ENCODE peak calls at places on chromosomes 5 and 9, in nine cellular contexts. One of them, this sample, is unnamed.

GRCh38 chr5:134541736-134542376 is 16.4 kb downstream of the JADE2 start:
- DNase-seq in Ammon's horn: no peak
- DNase-seq in CD4-positive, alpha-beta memory T cell: no peak
- DNase-seq in NT2/D1: no peak
- DNase-seq in cardiac fibroblast: peak; percentile 52
- DNase-seq in natural killer cell: no peak
- DNase-seq in activated CD8-positive, alpha-beta memory T cell treated with anti-CD3 and anti-CD28 coated beads for 4 hours: no peak
- DNase-seq in left colon: peak; percentile 53
- DNase-seq in astrocyte of the spinal cord: peak; percentile 46
- DNase-seq in this sample: no peak

GRCh38 chr5:134491841-134492442 is 33.5 kb upstream of the JADE2 start:
- DNase-seq in NT2/D1: no peak
- DNase-seq in left colon: no peak
- DNase-seq in activated CD8-positive, alpha-beta memory T cell treated with anti-CD3 and anti-CD28 coated beads for 4 hours: no peak
- DNase-seq in Ammon's horn: no peak
- DNase-seq in CD4-positive, alpha-beta memory T cell: no peak
- DNase-seq in cardiac fibroblast: no peak
- DNase-seq in natural killer cell: no peak
- DNase-seq in astrocyte of the spinal cord: no peak
- DNase-seq in this sample: no peak

GRCh38 chr5:145811834-145812625 is 23.1 kb downstream of the PRELID2 start:
- DNase-seq in left colon: no peak
- DNase-seq in activated CD8-positive, alpha-beta memory T cell treated with anti-CD3 and anti-CD28 coated beads for 4 hours: no peak
- DNase-seq in Ammon's horn: peak; percentile 78
- DNase-seq in natural killer cell: no peak
- DNase-seq in cardiac fibroblast: peak; percentile 81
- DNase-seq in astrocyte of the spinal cord: peak; percentile 54
- DNase-seq in CD4-positive, alpha-beta memory T cell: no peak
- DNase-seq in NT2/D1: no peak
- DNase-seq in this sample: peak; percentile 42

GRCh38 chr9:106324596-106325280 is 538.2 kb upstream of the ZNF462 start:
- DNase-seq in natural killer cell: no peak
- DNase-seq in Ammon's horn: peak; percentile 39
- DNase-seq in left colon: no peak
- DNase-seq in astrocyte of the spinal cord: peak; percentile 3
- DNase-seq in cardiac fibroblast: no peak
- DNase-seq in NT2/D1: no peak
- DNase-seq in activated CD8-positive, alpha-beta memory T cell treated with anti-CD3 and anti-CD28 coated beads for 4 hours: no peak
- DNase-seq in CD4-positive, alpha-beta memory T cell: no peak
- DNase-seq in this sample: peak; percentile 36

GRCh38 chr5:95382843-95383242 is 8.3 kb upstream of the FAM81B start:
- DNase-seq in left colon: no peak
- DNase-seq in Ammon's horn: no peak
- DNase-seq in natural killer cell: no peak
- DNase-seq in CD4-positive, alpha-beta memory T cell: no peak
- DNase-seq in cardiac fibroblast: no peak
- DNase-seq in activated CD8-positive, alpha-beta memory T cell treated with anti-CD3 and anti-CD28 coated beads for 4 hours: no peak
- DNase-seq in astrocyte of the spinal cord: no peak
- DNase-seq in NT2/D1: no peak
- DNase-seq in this sample: no peak

GRCh38 chr9:9212963-9213362 is 1399.8 kb downstream of the PTPRD start:
- DNase-seq in cardiac fibroblast: no peak
- DNase-seq in astrocyte of the spinal cord: no peak
- DNase-seq in natural killer cell: no peak
- DNase-seq in CD4-positive, alpha-beta memory T cell: no peak
- DNase-seq in Ammon's horn: no peak
- DNase-seq in activated CD8-positive, alpha-beta memory T cell treated with anti-CD3 and anti-CD28 coated beads for 4 hours: no peak
- DNase-seq in NT2/D1: no peak
- DNase-seq in left colon: no peak
- DNase-seq in this sample: no peak

GRCh38 chr5:120624021-120624563 is 160.0 kb downstream of the PRR16 start:
- DNase-seq in left colon: no peak
- DNase-seq in cardiac fibroblast: peak; percentile 80
- DNase-seq in astrocyte of the spinal cord: peak; percentile 61
- DNase-seq in CD4-positive, alpha-beta memory T cell: no peak
- DNase-seq in Ammon's horn: no peak
- DNase-seq in NT2/D1: no peak
- DNase-seq in activated CD8-positive, alpha-beta memory T cell treated with anti-CD3 and anti-CD28 coated beads for 4 hours: no peak
- DNase-seq in natural killer cell: no peak
- DNase-seq in this sample: no peak

GRCh38 chr9:36862206-36863145 is 171.6 kb downstream of the PAX5 start:
- DNase-seq in NT2/D1: peak; percentile 43
- DNase-seq in astrocyte of the spinal cord: peak; percentile 27
- DNase-seq in left colon: peak; percentile 61
- DNase-seq in cardiac fibroblast: peak; percentile 50
- DNase-seq in activated CD8-positive, alpha-beta memory T cell treated with anti-CD3 and anti-CD28 coated beads for 4 hours: no peak
- DNase-seq in CD4-positive, alpha-beta memory T cell: no peak
- DNase-seq in natural killer cell: no peak
- DNase-seq in Ammon's horn: peak; percentile 54
- DNase-seq in this sample: peak; percentile 47

GRCh38 chr5:106267256-106267655 is 1403.5 kb downstream of the EFNA5 start:
- DNase-seq in CD4-positive, alpha-beta memory T cell: no peak
- DNase-seq in Ammon's horn: no peak
- DNase-seq in cardiac fibroblast: no peak
- DNase-seq in natural killer cell: no peak
- DNase-seq in astrocyte of the spinal cord: no peak
- DNase-seq in NT2/D1: no peak
- DNase-seq in activated CD8-positive, alpha-beta memory T cell treated with anti-CD3 and anti-CD28 coated beads for 4 hours: no peak
- DNase-seq in left colon: no peak
- DNase-seq in this sample: no peak

GRCh38 chr9:112755059-112755458 is 4.5 kb downstream of the SNX30 start:
- DNase-seq in NT2/D1: no peak
- DNase-seq in cardiac fibroblast: peak; percentile 18
- DNase-seq in natural killer cell: no peak
- DNase-seq in astrocyte of the spinal cord: no peak
- DNase-seq in Ammon's horn: no peak
- DNase-seq in CD4-positive, alpha-beta memory T cell: no peak
- DNase-seq in activated CD8-positive, alpha-beta memory T cell treated with anti-CD3 and anti-CD28 coated beads for 4 hours: no peak
- DNase-seq in left colon: peak; percentile 48
- DNase-seq in this sample: no peak

GRCh38 chr5:97422678-97423077 is 239.6 kb upstream of the RIOK2 start:
- DNase-seq in astrocyte of the spinal cord: no peak
- DNase-seq in CD4-positive, alpha-beta memory T cell: no peak
- DNase-seq in natural killer cell: no peak
- DNase-seq in left colon: no peak
- DNase-seq in cardiac fibroblast: no peak
- DNase-seq in Ammon's horn: no peak
- DNase-seq in activated CD8-positive, alpha-beta memory T cell treated with anti-CD3 and anti-CD28 coated beads for 4 hours: no peak
- DNase-seq in NT2/D1: no peak
- DNase-seq in this sample: no peak

GRCh38 chr9:89375181-89375760 is 57.0 kb downstream of the SECISBP2 start:
- DNase-seq in natural killer cell: no peak
- DNase-seq in NT2/D1: no peak
- DNase-seq in astrocyte of the spinal cord: no peak
- DNase-seq in CD4-positive, alpha-beta memory T cell: peak; percentile 31
- DNase-seq in left colon: peak; percentile 30
- DNase-seq in activated CD8-positive, alpha-beta memory T cell treated with anti-CD3 and anti-CD28 coated beads for 4 hours: no peak
- DNase-seq in cardiac fibroblast: no peak
- DNase-seq in Ammon's horn: no peak
- DNase-seq in this sample: no peak

GRCh38 chr5:119269061-119269579 is 86.7 kb upstream of the TNFAIP8 start:
- DNase-seq in CD4-positive, alpha-beta memory T cell: peak; percentile 53
- DNase-seq in cardiac fibroblast: peak; percentile 30
- DNase-seq in natural killer cell: no peak
- DNase-seq in astrocyte of the spinal cord: peak; percentile 34
- DNase-seq in NT2/D1: peak; percentile 15
- DNase-seq in left colon: peak; percentile 58
- DNase-seq in Ammon's horn: peak; percentile 24
- DNase-seq in activated CD8-positive, alpha-beta memory T cell treated with anti-CD3 and anti-CD28 coated beads for 4 hours: no peak
- DNase-seq in this sample: no peak

GRCh38 chr9:96183751-96184150 is 118.2 kb downstream of the HSD17B3 start:
- DNase-seq in Ammon's horn: no peak
- DNase-seq in cardiac fibroblast: no peak
- DNase-seq in NT2/D1: no peak
- DNase-seq in natural killer cell: no peak
- DNase-seq in CD4-positive, alpha-beta memory T cell: no peak
- DNase-seq in left colon: no peak
- DNase-seq in activated CD8-positive, alpha-beta memory T cell treated with anti-CD3 and anti-CD28 coated beads for 4 hours: no peak
- DNase-seq in astrocyte of the spinal cord: no peak
- DNase-seq in this sample: no peak

GRCh38 chr5:150409638-150410523 is 2.8 kb downstream of the CD74 start:
- DNase-seq in left colon: peak; percentile 69
- DNase-seq in astrocyte of the spinal cord: peak; percentile 83
- DNase-seq in Ammon's horn: peak; percentile 98
- DNase-seq in CD4-positive, alpha-beta memory T cell: peak; percentile 46
- DNase-seq in activated CD8-positive, alpha-beta memory T cell treated with anti-CD3 and anti-CD28 coated beads for 4 hours: no peak
- DNase-seq in cardiac fibroblast: peak; percentile 87
- DNase-seq in NT2/D1: peak; percentile 63
- DNase-seq in natural killer cell: no peak
- DNase-seq in this sample: peak; percentile 90

GRCh38 chr5:77369566-77369965 is 122.5 kb downstream of the WDR41 start:
- DNase-seq in Ammon's horn: no peak
- DNase-seq in activated CD8-positive, alpha-beta memory T cell treated with anti-CD3 and anti-CD28 coated beads for 4 hours: no peak
- DNase-seq in NT2/D1: no peak
- DNase-seq in natural killer cell: no peak
- DNase-seq in cardiac fibroblast: no peak
- DNase-seq in CD4-positive, alpha-beta memory T cell: no peak
- DNase-seq in left colon: no peak
- DNase-seq in astrocyte of the spinal cord: peak; percentile 43
- DNase-seq in this sample: no peak

GRCh38 chr5:133552925-133553525 is 59.3 kb downstream of the FSTL4 start:
- DNase-seq in astrocyte of the spinal cord: peak; percentile 36
- DNase-seq in left colon: peak; percentile 63
- DNase-seq in activated CD8-positive, alpha-beta memory T cell treated with anti-CD3 and anti-CD28 coated beads for 4 hours: no peak
- DNase-seq in NT2/D1: peak; percentile 40
- DNase-seq in Ammon's horn: peak; percentile 41
- DNase-seq in CD4-positive, alpha-beta memory T cell: peak; percentile 28
- DNase-seq in natural killer cell: peak; percentile 23
- DNase-seq in cardiac fibroblast: peak; percentile 54
- DNase-seq in this sample: no peak

GRCh38 chr5:20166496-20166895 is 178.5 kb upstream of the CDH18 start:
- DNase-seq in cardiac fibroblast: no peak
- DNase-seq in natural killer cell: no peak
- DNase-seq in activated CD8-positive, alpha-beta memory T cell treated with anti-CD3 and anti-CD28 coated beads for 4 hours: no peak
- DNase-seq in CD4-positive, alpha-beta memory T cell: no peak
- DNase-seq in Ammon's horn: no peak
- DNase-seq in astrocyte of the spinal cord: peak; percentile 10
- DNase-seq in NT2/D1: no peak
- DNase-seq in left colon: no peak
- DNase-seq in this sample: no peak

GRCh38 chr5:111548992-111549649 is 36.8 kb upstream of the STARD4 start:
- DNase-seq in activated CD8-positive, alpha-beta memory T cell treated with anti-CD3 and anti-CD28 coated beads for 4 hours: no peak
- DNase-seq in CD4-positive, alpha-beta memory T cell: no peak
- DNase-seq in left colon: no peak
- DNase-seq in natural killer cell: no peak
- DNase-seq in Ammon's horn: no peak
- DNase-seq in cardiac fibroblast: peak; percentile 11
- DNase-seq in astrocyte of the spinal cord: no peak
- DNase-seq in NT2/D1: no peak
- DNase-seq in this sample: no peak

GRCh38 chr9:125631391-125632085 is 75.5 kb downstream of the MAPKAP1 start:
- DNase-seq in astrocyte of the spinal cord: peak; percentile 67
- DNase-seq in activated CD8-positive, alpha-beta memory T cell treated with anti-CD3 and anti-CD28 coated beads for 4 hours: no peak
- DNase-seq in cardiac fibroblast: peak; percentile 74
- DNase-seq in CD4-positive, alpha-beta memory T cell: peak; percentile 16
- DNase-seq in Ammon's horn: peak; percentile 38
- DNase-seq in NT2/D1: no peak
- DNase-seq in natural killer cell: no peak
- DNase-seq in left colon: peak; percentile 19
- DNase-seq in this sample: peak; percentile 27

GRCh38 chr5:110177729-110178128 is 488.0 kb downstream of the MAN2A1 start:
- DNase-seq in natural killer cell: no peak
- DNase-seq in cardiac fibroblast: no peak
- DNase-seq in left colon: no peak
- DNase-seq in astrocyte of the spinal cord: no peak
- DNase-seq in CD4-positive, alpha-beta memory T cell: no peak
- DNase-seq in Ammon's horn: peak; percentile 11
- DNase-seq in activated CD8-positive, alpha-beta memory T cell treated with anti-CD3 and anti-CD28 coated beads for 4 hours: no peak
- DNase-seq in NT2/D1: no peak
- DNase-seq in this sample: no peak

GRCh38 chr5:28402590-28403301 is 1364.4 kb upstream of the CDH9 start:
- DNase-seq in astrocyte of the spinal cord: no peak
- DNase-seq in left colon: no peak
- DNase-seq in cardiac fibroblast: no peak
- DNase-seq in natural killer cell: no peak
- DNase-seq in CD4-positive, alpha-beta memory T cell: no peak
- DNase-seq in Ammon's horn: no peak
- DNase-seq in activated CD8-positive, alpha-beta memory T cell treated with anti-CD3 and anti-CD28 coated beads for 4 hours: no peak
- DNase-seq in NT2/D1: no peak
- DNase-seq in this sample: no peak

GRCh38 chr9:110842169-110842568 is 173.6 kb downstream of the MUSK start:
- DNase-seq in CD4-positive, alpha-beta memory T cell: no peak
- DNase-seq in natural killer cell: no peak
- DNase-seq in Ammon's horn: no peak
- DNase-seq in activated CD8-positive, alpha-beta memory T cell treated with anti-CD3 and anti-CD28 coated beads for 4 hours: no peak
- DNase-seq in astrocyte of the spinal cord: peak; percentile 32
- DNase-seq in NT2/D1: no peak
- DNase-seq in cardiac fibroblast: no peak
- DNase-seq in left colon: no peak
- DNase-seq in this sample: no peak

GRCh38 chr5:1219098-1219767 is 5.9 kb upstream of the SLC6A18 start:
- DNase-seq in Ammon's horn: no peak
- DNase-seq in astrocyte of the spinal cord: no peak
- DNase-seq in cardiac fibroblast: no peak
- DNase-seq in CD4-positive, alpha-beta memory T cell: no peak
- DNase-seq in natural killer cell: no peak
- DNase-seq in left colon: no peak
- DNase-seq in activated CD8-positive, alpha-beta memory T cell treated with anti-CD3 and anti-CD28 coated beads for 4 hours: no peak
- DNase-seq in NT2/D1: no peak
- DNase-seq in this sample: no peak

GRCh38 chr5:117461403-117461802 is 886.8 kb upstream of the SEMA6A start:
- DNase-seq in cardiac fibroblast: no peak
- DNase-seq in NT2/D1: no peak
- DNase-seq in activated CD8-positive, alpha-beta memory T cell treated with anti-CD3 and anti-CD28 coated beads for 4 hours: no peak
- DNase-seq in Ammon's horn: no peak
- DNase-seq in left colon: no peak
- DNase-seq in natural killer cell: no peak
- DNase-seq in astrocyte of the spinal cord: no peak
- DNase-seq in CD4-positive, alpha-beta memory T cell: no peak
- DNase-seq in this sample: no peak

GRCh38 chr9:119802621-119803020 is 433.4 kb upstream of the BRINP1 start:
- DNase-seq in astrocyte of the spinal cord: no peak
- DNase-seq in Ammon's horn: peak; percentile 85
- DNase-seq in cardiac fibroblast: no peak
- DNase-seq in CD4-positive, alpha-beta memory T cell: no peak
- DNase-seq in left colon: peak; percentile 4
- DNase-seq in activated CD8-positive, alpha-beta memory T cell treated with anti-CD3 and anti-CD28 coated beads for 4 hours: no peak
- DNase-seq in NT2/D1: no peak
- DNase-seq in natural killer cell: no peak
- DNase-seq in this sample: peak; percentile 68

GRCh38 chr9:111917201-111917600 is 20.6 kb downstream of the UGCG start:
- DNase-seq in astrocyte of the spinal cord: no peak
- DNase-seq in activated CD8-positive, alpha-beta memory T cell treated with anti-CD3 and anti-CD28 coated beads for 4 hours: no peak
- DNase-seq in cardiac fibroblast: no peak
- DNase-seq in Ammon's horn: no peak
- DNase-seq in CD4-positive, alpha-beta memory T cell: no peak
- DNase-seq in NT2/D1: no peak
- DNase-seq in left colon: no peak
- DNase-seq in natural killer cell: no peak
- DNase-seq in this sample: no peak

This sample was measured in midbrain.